ENCODE peak calls at places on chromosome 11, in eight cellular contexts. Z, Y, K, Q, L, G, V and H are unnamed samples.

GRCh38 chr11:43557553-43558031 is 122.9 kb upstream of the HSD17B12 start:
- DNase-seq in Z (no peak), Y (no peak), K (no peak), Q (no peak), L (no peak), G (peak; percentile 60), V (no peak), H (no peak)

GRCh38 chr11:79249341-79249993 is 191.4 kb downstream of the TENM4 start:
- DNase-seq in Z (no peak), Y (peak; percentile 64), K (no peak), Q (no peak), L (no peak), G (no peak), V (no peak), H (no peak)

GRCh38 chr11:44633641-44634040 is 68.2 kb downstream of the CD82 start:
- DNase-seq in Z (no peak), Y (no peak), K (no peak), Q (no peak), L (peak; percentile 27), G (no peak), V (no peak), H (no peak)

GRCh38 chr11:88414385-88414861 is 76.9 kb upstream of the CTSC start:
- DNase-seq in Z (no peak), Y (peak; percentile 55), K (no peak), Q (peak; percentile 76), L (no peak), G (peak; percentile 90), V (peak; percentile 93), H (no peak)

GRCh38 chr11:71212871-71213559 is 39.4 kb downstream of the SHANK2 start:
- DNase-seq in Z (no peak), Y (no peak), K (no peak), Q (no peak), L (no peak), G (peak; percentile 2), V (peak; percentile 54), H (no peak)

GRCh38 chr11:120516461-120517389 is 5.2 kb downstream of the GRIK4 start:
- DNase-seq in Z (no peak), Y (no peak), K (no peak), Q (no peak), L (no peak), G (no peak), V (no peak), H (no peak)

GRCh38 chr11:34165786-34166557 is 60.5 kb downstream of the NAT10 start:
- DNase-seq in Z (no peak), Y (peak; percentile 72), K (peak; percentile 25), Q (no peak), L (no peak), G (no peak), V (no peak), H (no peak)

GRCh38 chr11:19393941-19394340 is 153.2 kb upstream of the E2F8 start:
- DNase-seq in Z (no peak), Y (peak; percentile 42), K (no peak), Q (no peak), L (no peak), G (peak; percentile 53), V (peak; percentile 62), H (no peak)

GRCh38 chr11:44564653-44565007 is 833 bp upstream of the CD82 start:
- DNase-seq in Z (no peak), Y (peak; percentile 98), K (no peak), Q (peak; percentile 72), L (no peak), G (peak; percentile 75), V (peak; percentile 90), H (no peak)

GRCh38 chr11:28298209-28298608 is 190.0 kb downstream of the METTL15 start:
- DNase-seq in Z (no peak), Y (no peak), K (no peak), Q (no peak), L (no peak), G (no peak), V (no peak), H (no peak)

GRCh38 chr11:86676533-86677154 is 4.2 kb upstream of the ME3 start:
- DNase-seq in Z (no peak), Y (peak; percentile 59), K (peak; percentile 71), Q (peak; percentile 48), L (peak; percentile 13), G (no peak), V (peak; percentile 27), H (peak; percentile 4)

GRCh38 chr11:19508166-19508565 is 204.5 kb upstream of the NAV2 start:
- DNase-seq in Z (no peak), Y (no peak), K (no peak), Q (no peak), L (no peak), G (peak; percentile 13), V (no peak), H (no peak)

GRCh38 chr11:31875861-31876625 is 64.9 kb upstream of the PAX6 start:
- DNase-seq in Z (no peak), Y (no peak), K (no peak), Q (no peak), L (no peak), G (no peak), V (no peak), H (no peak)

GRCh38 chr11:5719703-5720495 is 16.3 kb upstream of the OR56B1 start:
- DNase-seq in Z (no peak), Y (no peak), K (no peak), Q (peak; percentile 20), L (no peak), G (peak; percentile 4), V (no peak), H (no peak)

GRCh38 chr11:3609416-3610265 is 32.2 kb downstream of the ART5 start:
- DNase-seq in Z (peak; percentile 46), Y (peak; percentile 55), K (no peak), Q (peak; percentile 51), L (peak; percentile 53), G (peak; percentile 65), V (peak; percentile 54), H (peak; percentile 50)

GRCh38 chr11:112113539-112114457 is 27.1 kb downstream of the SDHD start:
- DNase-seq in Z (peak; percentile 50), Y (peak; percentile 69), K (no peak), Q (peak; percentile 62), L (peak; percentile 61), G (peak; percentile 79), V (peak; percentile 76), H (no peak)

GRCh38 chr11:47208628-47209027 is 6.1 kb upstream of the DDB2 start:
- DNase-seq in Z (no peak), Y (no peak), K (no peak), Q (no peak), L (no peak), G (no peak), V (no peak), H (no peak)

GRCh38 chr11:119567667-119568582 is 145.0 kb upstream of the THY1 start:
- DNase-seq in Z (no peak), Y (peak; percentile 64), K (no peak), Q (peak; percentile 37), L (peak; percentile 30), G (peak; percentile 52), V (peak; percentile 84), H (no peak)

GRCh38 chr11:83006877-83007330 is 64.8 kb downstream of the RAB30 start:
- DNase-seq in Z (peak; percentile 20), Y (no peak), K (no peak), Q (no peak), L (peak; percentile 59), G (no peak), V (no peak), H (no peak)

GRCh38 chr11:110711776-110712642 is at the start of gene ARHGAP20:
- DNase-seq in Z (peak; percentile 84), Y (peak; percentile 48), K (peak; percentile 71), Q (no peak), L (peak; percentile 76), G (peak; percentile 83), V (peak; percentile 83), H (peak; percentile 69)

GRCh38 chr11:96288915-96289314 is 54.1 kb downstream of the MAML2 start:
- DNase-seq in Z (no peak), Y (no peak), K (no peak), Q (no peak), L (peak; percentile 17), G (no peak), V (no peak), H (no peak)

GRCh38 chr11:91194551-91194950 is 971.7 kb upstream of the CHORDC1 start:
- DNase-seq in Z (no peak), Y (no peak), K (no peak), Q (no peak), L (no peak), G (no peak), V (no peak), H (no peak)

GRCh38 chr11:26093206-26093605 is 238.7 kb upstream of the ANO3 start:
- DNase-seq in Z (peak; percentile 10), Y (no peak), K (no peak), Q (no peak), L (no peak), G (no peak), V (no peak), H (no peak)

GRCh38 chr11:26095340-26095739 is 236.6 kb upstream of the ANO3 start:
- DNase-seq in Z (no peak), Y (no peak), K (no peak), Q (no peak), L (no peak), G (no peak), V (no peak), H (no peak)
- TF ChIP-seq CTCF in Z (no peak), Y (no peak), K (no peak), Q (no peak), L (no peak), G (no peak), V (no peak), H (no peak)

GRCh38 chr11:131349368-131350086 is 20.9 kb upstream of the NTM start:
- DNase-seq in Z (no peak), Y (no peak), K (peak; percentile 23), Q (no peak), L (no peak), G (no peak), V (no peak), H (no peak)
- TF ChIP-seq CTCF in Z (no peak), Y (no peak), K (no peak), Q (no peak), L (no peak), G (no peak), V (no peak), H (no peak)

DNA sequence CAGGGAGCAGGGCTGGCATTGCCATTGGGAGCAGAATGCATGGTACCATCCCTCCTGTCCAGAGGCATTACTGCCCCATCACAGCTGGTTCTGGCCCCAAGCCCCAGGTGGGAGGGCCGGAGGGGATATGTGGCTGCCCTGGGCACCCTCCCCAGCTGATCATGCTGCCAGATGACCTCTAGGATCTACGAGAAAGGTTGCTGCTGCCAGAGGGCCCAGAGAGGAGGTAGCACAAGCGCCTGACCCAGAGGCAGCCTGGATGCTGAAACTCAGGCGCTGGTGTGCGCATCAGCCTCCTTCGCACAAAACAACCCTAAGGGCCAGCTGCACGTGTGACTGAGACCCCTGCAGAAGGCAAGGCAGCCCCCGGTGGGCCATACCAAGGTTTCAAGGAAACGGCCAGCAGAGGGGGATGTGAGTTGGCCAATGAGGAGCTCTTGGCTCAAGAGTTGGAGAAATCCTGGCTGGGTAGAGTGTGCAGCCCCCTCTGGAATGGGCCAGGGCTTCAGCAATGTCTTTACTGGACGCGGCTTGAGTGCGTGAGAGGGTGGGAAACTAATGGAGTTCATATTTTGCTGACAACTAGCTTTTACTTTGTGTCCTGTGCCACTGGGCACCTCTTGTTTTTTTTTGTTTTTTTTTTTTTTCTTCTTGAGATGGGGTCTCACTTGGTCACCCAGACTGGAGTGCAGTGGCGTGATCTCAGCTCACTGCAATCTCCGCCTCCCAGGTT is 88.3 kb upstream of the PARVA start:
- DNase-seq in Z (no peak), Y (no peak), K (peak; percentile 38), Q (no peak), L (peak; percentile 2), G (no peak), V (no peak), H (no peak)
- TF ChIP-seq CTCF in Z (no peak), Y (no peak), K (peak; percentile 22), Q (no peak), L (peak; percentile 13), G (peak; percentile 37), V (no peak), H (no peak)

GRCh38 chr11:68584097-68584496 is 100.2 kb upstream of the GAL start:
- DNase-seq in Z (peak; percentile 72), Y (peak; percentile 45), K (peak; percentile 87), Q (peak; percentile 75), L (peak; percentile 53), G (peak; percentile 31), V (peak; percentile 23), H (peak; percentile 74)
- TF ChIP-seq CTCF in Z (peak; percentile 75), Y (peak; percentile 63), K (peak; percentile 84), Q (peak; percentile 94), L (peak; percentile 41), G (peak; percentile 68), V (peak; percentile 62), H (peak; percentile 74)